ENCODE peak calls at places on chromosomes 12 and 14, in four cellular contexts. F is left colon, T is foreskin fibroblast, Q is nucleus accumbens. V is an unnamed sample.

GRCh38 chr14:94179244-94179643 is 5.1 kb downstream of the PPP4R4 start:
- DNase-seq in F (no peak), T (no peak), Q (no peak), V (no peak)

GRCh38 chr12:24850486-24850885 is 98.4 kb downstream of the BCAT1 start:
- DNase-seq in F (no peak), T (no peak), Q (no peak), V (no peak)

GRCh38 chr12:81798294-81798693 is 39.1 kb upstream of the PPFIA2 start:
- DNase-seq in F (no peak), T (no peak), Q (no peak), V (no peak)

GRCh38 chr14:51597511-51597920 is 54.2 kb upstream of the FRMD6 start:
- DNase-seq in F (no peak), T (peak), Q (no peak), V (no peak)

GRCh38 chr14:64700894-64701293 is 3.3 kb upstream of the PLEKHG3 start:
- DNase-seq in F (peak), T (no peak), Q (no peak), V (no peak)

GRCh38 chr12:56988207-56988739 is 18.1 kb downstream of the ZBTB39 start:
- DNase-seq in F (no peak), T (no peak), Q (no peak), V (peak)

GRCh38 chr12:124562796-124563181 is 4.6 kb downstream of the NCOR2 start:
- DNase-seq in F (no peak), T (no peak), Q (no peak), V (no peak)

GRCh38 chr14:105256292-105256960 is 8.1 kb downstream of the BTBD6 start:
- DNase-seq in F (no peak), T (no peak), Q (no peak), V (no peak)

GRCh38 chr14:51873221-51873893 is 12.9 kb downstream of the GNG2 start:
- DNase-seq in F (no peak), T (peak), Q (no peak), V (peak)